ENCODE peak calls at places on chromosomes 4 and X, in eight cellular contexts. U, S, M, L, P, A, N and Y are unnamed samples.

GRCh38 chr4:24624381-24624780 is 40.0 kb upstream of the DHX15 start:
- DNase-seq in U (no peak), S (no peak), M (no peak), L (no peak), P (no peak), A (no peak), N (no peak), Y (no peak)

GRCh38 chrX:130339408-130340222 is at the start of gene SLC25A14:
- DNase-seq in U (peak; percentile 92), S (peak; percentile 78), M (peak; percentile 65), L (peak; percentile 67), P (peak; percentile 80), A (peak; percentile 81), N (peak; percentile 83), Y (peak; percentile 82)

GRCh38 chr4:48254381-48255072 is 15.1 kb downstream of the TEC start:
- DNase-seq in U (no peak), S (no peak), M (peak; percentile 92), L (no peak), P (peak; percentile 22), A (no peak), N (no peak), Y (no peak)

GRCh38 chrX:110442631-110443030 is 84.0 kb downstream of the RTL9 start:
- DNase-seq in U (peak; percentile 71), S (peak; percentile 71), M (peak; percentile 10), L (peak; percentile 1), P (peak; percentile 56), A (peak; percentile 58), N (peak; percentile 65), Y (peak; percentile 37)

GRCh38 chr4:92615049-92615448 is 311.3 kb downstream of the GRID2 start:
- DNase-seq in U (no peak), S (no peak), M (no peak), L (no peak), P (no peak), A (peak; percentile 90), N (peak; percentile 34), Y (no peak)

GRCh38 chr4:101667348-101667747 is 123.2 kb upstream of the BANK1 start:
- DNase-seq in U (no peak), S (no peak), M (peak; percentile 3), L (no peak), P (peak; percentile 28), A (no peak), N (no peak), Y (no peak)

GRCh38 chrX:21373637-21374162 is 518 bp upstream of the CNKSR2 start:
- DNase-seq in U (no peak), S (peak; percentile 28), M (no peak), L (no peak), P (peak; percentile 22), A (peak; percentile 89), N (peak; percentile 27), Y (no peak)

GRCh38 chr4:95510145-95510544 is 38.6 kb downstream of the UNC5C start:
- DNase-seq in U (peak; percentile 53), S (no peak), M (peak; percentile 59), L (peak; percentile 52), P (peak; percentile 39), A (peak; percentile 21), N (peak; percentile 55), Y (peak; percentile 45)

GRCh38 chr4:105092356-105092755 is 54.3 kb upstream of the TET2 start:
- DNase-seq in U (no peak), S (no peak), M (peak; percentile 93), L (peak; percentile 26), P (peak; percentile 80), A (no peak), N (no peak), Y (peak; percentile 9)

GRCh38 chrX:150058728-150059127 is 120.4 kb upstream of the EOLA2 start:
- DNase-seq in U (no peak), S (no peak), M (no peak), L (no peak), P (no peak), A (no peak), N (no peak), Y (no peak)

GRCh38 chr4:174255790-174256189 is 27.7 kb downstream of the FBXO8 start:
- DNase-seq in U (no peak), S (no peak), M (peak; percentile 92), L (no peak), P (peak; percentile 4), A (no peak), N (no peak), Y (peak; percentile 4)
- H3K4me2 ChIP-seq in U (no peak overlapping the region), S (no peak overlapping the region), M (peak overlapping the region; percentile 57), L (no peak overlapping the region), P (no peak overlapping the region), A (no peak overlapping the region), N (no peak overlapping the region), Y (no peak overlapping the region)

DNA sequence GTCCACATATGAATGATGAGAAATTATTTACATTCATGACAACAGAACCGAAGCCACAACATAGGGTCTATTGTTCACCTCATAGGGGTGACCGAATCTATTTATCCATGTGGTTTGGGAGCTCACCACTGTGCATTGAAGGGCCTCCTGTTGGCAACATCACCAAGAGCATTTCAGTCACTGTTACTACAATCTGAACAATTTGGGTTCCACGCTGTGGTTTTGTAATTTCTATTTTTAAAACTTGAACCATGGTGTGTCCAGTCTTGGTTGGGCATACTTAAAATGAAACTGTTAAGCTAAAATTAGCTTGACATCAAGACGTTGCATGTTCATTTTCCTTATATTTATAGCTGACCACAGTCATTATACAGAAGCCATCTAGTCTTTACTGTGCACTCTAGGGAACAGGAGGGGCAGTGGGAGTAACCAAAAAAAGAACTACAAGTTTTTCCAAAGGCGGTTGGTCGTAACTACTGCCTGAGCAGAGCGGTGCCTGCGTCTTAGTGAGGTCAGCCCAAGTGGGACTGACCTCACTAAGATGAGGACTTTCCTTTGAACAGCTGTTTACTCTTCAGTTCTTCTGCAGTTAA is 192.1 kb downstream of the SPRY1 start:
- DNase-seq in U (no peak), S (no peak), M (peak; percentile 42), L (no peak), P (peak; percentile 57), A (no peak), N (no peak), Y (peak; percentile 19)
- H3K4me2 ChIP-seq in U (no peak overlapping the region), S (no peak overlapping the region), M (no peak overlapping the region), L (no peak overlapping the region), P (peak overlapping the region; percentile 52), A (no peak overlapping the region), N (no peak overlapping the region), Y (peak overlapping the region; percentile 5)

GRCh38 chr4:30726090-30726668 is 6.0 kb downstream of the PCDH7 start:
- DNase-seq in U (no peak), S (no peak), M (peak; percentile 39), L (peak; percentile 80), P (no peak), A (no peak), N (no peak), Y (no peak)

GRCh38 chr4:30722916-30723270 is 2.7 kb downstream of the PCDH7 start:
- DNase-seq in U (no peak), S (peak; percentile 41), M (peak; percentile 9), L (peak; percentile 46), P (no peak), A (peak; percentile 29), N (peak; percentile 45), Y (peak; percentile 14)

GRCh38 chr4:30725562-30725961 is 5.4 kb downstream of the PCDH7 start:
- DNase-seq in U (no peak), S (no peak), M (peak; percentile 29), L (peak; percentile 64), P (no peak), A (no peak), N (no peak), Y (no peak)

GRCh38 chr4:30722092-30722915 is 2.1 kb downstream of the PCDH7 start:
- DNase-seq in U (no peak), S (no peak), M (peak; percentile 18), L (peak; percentile 43), P (no peak), A (peak; percentile 41), N (peak; percentile 73), Y (peak; percentile 31)

DNA sequence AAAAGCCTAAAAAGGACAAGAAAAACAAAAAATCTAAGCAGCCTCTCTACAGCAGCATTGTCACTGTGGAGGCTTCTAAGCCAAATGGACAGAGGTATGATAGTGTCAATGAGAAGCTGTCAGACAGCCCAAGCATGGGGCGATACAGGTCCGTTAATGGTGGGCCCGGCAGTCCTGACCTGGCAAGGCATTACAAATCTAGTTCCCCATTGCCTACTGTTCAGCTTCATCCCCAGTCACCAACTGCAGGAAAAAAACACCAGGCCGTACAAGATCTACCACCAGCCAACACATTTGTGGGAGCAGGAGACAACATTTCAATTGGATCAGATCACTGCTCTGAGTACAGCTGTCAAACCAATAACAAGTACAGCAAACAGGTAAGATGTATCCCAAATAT is 4.0 kb downstream of the PCDH7 start:
- DNase-seq in U (no peak), S (no peak), M (peak; percentile 29), L (peak; percentile 69), P (no peak), A (no peak), N (no peak), Y (no peak)
- H3K4me2 ChIP-seq in U (no peak overlapping the region), S (no peak overlapping the region), M (peak overlapping the region; percentile 78), L (peak overlapping the region; percentile 84), P (no peak overlapping the region), A (peak overlapping the region; percentile 21), N (no peak overlapping the region), Y (peak overlapping the region; percentile 95)

GRCh38 chr4:17494258-17494657 is 17.6 kb downstream of the QDPR start:
- DNase-seq in U (no peak), S (no peak), M (peak; percentile 74), L (peak; percentile 46), P (peak; percentile 82), A (no peak), N (no peak), Y (peak; percentile 72)
- H3K4me2 ChIP-seq in U (no peak overlapping the region), S (no peak overlapping the region), M (peak overlapping the region; percentile 56), L (no peak overlapping the region), P (no peak overlapping the region), A (no peak overlapping the region), N (peak overlapping the region; percentile 48), Y (no peak overlapping the region)